ENCODE peak calls at places on chromosomes 12 and 14, in nine cellular contexts. N is psoas muscle, C is body of pancreas, R is Panc1, O is PC-3, A is suprapubic skin, K is gastrocnemius medialis, V is heart right ventricle, B is GM23338. H is an unnamed sample.

GRCh38 chr14:69619007-69619406 is 7.6 kb downstream of the SUSD6 start:
- DNase-seq in C (no peak), R (no peak), B (no peak), V (no peak), A (no peak), K (no peak), O (no peak), N (no peak), H (no peak)

GRCh38 chr12:24838531-24838950 is 110.4 kb downstream of the BCAT1 start:
- DNase-seq in R (no peak), B (no peak), N (no peak), O (no peak), C (peak; percentile 63), V (peak; percentile 10), A (no peak), K (peak; percentile 35), H (peak; percentile 74)

GRCh38 chr14:69246331-69246730 is 13.6 kb upstream of the GALNT16 start:
- DNase-seq in C (no peak), N (no peak), B (no peak), A (no peak), O (no peak), R (no peak), V (no peak), K (no peak), H (no peak)

GRCh38 chr12:92656911-92657310 is 45.9 kb upstream of the PLEKHG7 start:
- DNase-seq in N (no peak), R (no peak), C (no peak), O (no peak), A (no peak), K (no peak), V (no peak), B (no peak), H (no peak)

GRCh38 chr14:64730061-64730440 is 25.8 kb downstream of the PLEKHG3 start:
- DNase-seq in C (no peak), B (no peak), N (peak; percentile 37), R (no peak), A (no peak), V (no peak), O (no peak), K (no peak), H (no peak)

GRCh38 chr14:104132981-104133380 is 5.4 kb upstream of the KIF26A start:
- DNase-seq in A (no peak), K (no peak), O (no peak), V (no peak), B (peak; percentile 73), R (no peak), N (peak; percentile 31), C (no peak), H (no peak)

GRCh38 chr12:123270380-123271181 is 1.1 kb downstream of the CDK2AP1 start:
- DNase-seq in V (peak; percentile 21), N (peak; percentile 59), C (no peak), O (no peak), B (peak; percentile 34), R (no peak), A (no peak), K (no peak), H (no peak)

GRCh38 chr14:76948213-76948947 is 80.1 kb downstream of the IRF2BPL start:
- DNase-seq in A (no peak), O (no peak), V (no peak), B (no peak), N (no peak), C (peak; percentile 49), R (no peak), K (no peak), H (no peak)

GRCh38 chr12:12585115-12585862 is 22.6 kb upstream of the DUSP16 start:
- DNase-seq in C (no peak), O (peak; percentile 47), K (no peak), B (peak; percentile 28), V (no peak), A (no peak), R (no peak), N (no peak), H (no peak)

GRCh38 chr12:72102150-72102549 is 163.5 kb downstream of the TPH2 start:
- DNase-seq in N (no peak), V (no peak), O (no peak), A (no peak), C (no peak), K (no peak), R (no peak), B (peak; percentile 40), H (no peak)

GRCh38 chr12:65876898-65877721 is 52.8 kb downstream of the HMGA2 start:
- DNase-seq in R (no peak), O (peak; percentile 35), N (no peak), B (peak; percentile 74), C (peak; percentile 20), K (no peak), A (no peak), V (no peak), H (no peak)

GRCh38 chr12:92624236-92624635 is 78.6 kb upstream of the PLEKHG7 start:
- DNase-seq in A (no peak), C (no peak), K (no peak), R (no peak), N (no peak), B (no peak), O (peak; percentile 79), V (no peak), H (no peak)

GRCh38 chr14:65229431-65230286 is 127.3 kb upstream of the MAX start:
- DNase-seq in B (peak; percentile 71), V (peak; percentile 26), C (peak; percentile 38), A (peak; percentile 83), O (no peak), K (no peak), R (no peak), N (peak; percentile 63), H (no peak)

GRCh38 chr14:90732142-90732541 is 84.1 kb downstream of the TTC7B start:
- DNase-seq in V (no peak), K (no peak), R (no peak), A (no peak), O (no peak), B (no peak), N (no peak), C (peak; percentile 23), H (no peak)

GRCh38 chr12:78018939-78019338 is 188.2 kb downstream of the NAV3 start:
- DNase-seq in N (no peak), A (no peak), C (no peak), B (no peak), R (no peak), K (no peak), V (no peak), O (no peak), H (no peak)

GRCh38 chr14:94933411-94933964 is 163.6 kb upstream of the GSC start:
- DNase-seq in V (no peak), C (no peak), B (no peak), O (no peak), R (no peak), A (no peak), N (no peak), K (no peak), H (no peak)

GRCh38 chr12:108228746-108229145 is 99.7 kb downstream of the WSCD2 start:
- DNase-seq in V (no peak), O (no peak), C (no peak), K (no peak), R (no peak), B (no peak), A (no peak), N (no peak), H (no peak)

GRCh38 chr12:15757553-15758255 is 31.5 kb downstream of the EPS8 start:
- DNase-seq in A (no peak), R (peak; percentile 32), C (peak; percentile 21), V (no peak), O (peak; percentile 85), K (peak; percentile 20), N (no peak), B (no peak), H (no peak)

GRCh38 chr12:99618657-99619056 is 28.9 kb upstream of the GARIN6 start:
- DNase-seq in B (no peak), N (no peak), O (no peak), V (no peak), R (no peak), C (no peak), K (no peak), A (no peak), H (no peak)

GRCh38 chr12:47825239-47825639 is 5.5 kb upstream of the HDAC7 start:
- DNase-seq in R (no peak), A (no peak), K (peak; percentile 52), N (peak; percentile 80), C (peak; percentile 63), B (peak; percentile 34), V (no peak), O (peak; percentile 64), H (no peak)
- H3K27ac ChIP-seq in R (no peak overlapping the region), A (peak overlapping the region; percentile 97), K (peak overlapping the region; percentile 94), N (peak overlapping the region; percentile 47), C (peak overlapping the region; percentile 73), B (no peak overlapping the region), V (peak overlapping the region; percentile 99), O (peak overlapping the region; percentile 5), H (no peak overlapping the region)

DNA sequence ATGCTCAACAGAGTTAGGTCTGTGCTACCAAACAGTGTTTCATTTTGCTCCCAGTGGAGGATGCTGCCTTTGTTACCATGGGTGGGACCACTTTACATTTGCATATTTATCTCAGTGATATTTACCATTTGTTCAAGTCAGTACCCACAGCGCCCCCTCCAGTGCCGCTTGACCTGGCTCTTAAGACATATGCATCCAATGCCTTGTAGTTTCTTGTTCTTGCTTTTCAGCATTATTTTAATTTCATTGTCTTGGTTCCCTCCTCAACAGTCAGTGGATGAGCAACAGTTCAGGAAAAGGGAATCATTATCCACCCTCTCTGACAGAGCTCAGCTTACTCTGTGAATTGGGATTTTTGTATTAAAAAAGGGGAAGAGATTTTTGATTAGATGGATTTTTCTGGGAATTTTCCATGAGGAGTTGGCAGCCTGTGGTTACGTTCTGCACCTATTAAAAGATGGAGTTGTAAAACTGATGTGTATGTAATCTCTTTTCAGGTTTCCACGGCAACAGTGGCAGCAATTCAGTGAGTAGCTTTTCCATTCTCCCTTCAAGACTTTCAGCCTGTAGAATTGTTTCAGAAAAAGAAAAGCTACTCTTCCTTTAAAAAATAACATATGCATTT is 240.5 kb upstream of the DAAM1 start:
- DNase-seq in V (no peak), B (peak; percentile 68), A (no peak), N (no peak), R (no peak), C (no peak), O (peak; percentile 40), K (no peak), H (no peak)
- TF ChIP-seq CTCF in V (no peak), B (peak; percentile 70), A (no peak), N (no peak), R (no peak), C (no peak), O (peak; percentile 70), K (no peak), H (no peak)

DNA sequence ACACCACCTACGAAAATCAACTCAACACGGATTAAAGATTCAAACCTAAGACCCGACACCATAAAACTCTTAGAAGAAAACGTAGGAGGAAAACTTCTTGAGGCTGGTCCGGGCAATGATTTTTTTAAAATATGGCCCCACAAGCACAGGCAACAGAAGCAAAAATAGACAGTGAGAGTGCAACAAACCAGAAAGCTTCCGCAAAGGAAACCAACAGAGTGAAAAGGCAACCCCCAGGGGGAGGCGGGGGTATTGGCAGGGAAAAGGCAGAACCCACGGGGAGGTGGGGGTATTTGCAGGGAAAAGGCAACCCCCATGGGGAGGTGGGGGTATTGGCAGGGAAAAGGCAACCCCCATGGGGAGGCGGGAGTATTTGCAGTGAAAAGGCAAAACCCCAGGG is 20.5 kb upstream of the FBRSL1 start:
- DNase-seq in K (no peak), O (no peak), R (no peak), B (no peak), A (no peak), V (no peak), N (no peak), C (no peak), H (no peak)
- H3K27ac ChIP-seq in K (no peak overlapping the region), O (no peak overlapping the region), R (peak overlapping the region; percentile 5), B (no peak overlapping the region), A (no peak overlapping the region), V (no peak overlapping the region), N (no peak overlapping the region), C (no peak overlapping the region), H (no peak overlapping the region)

GRCh38 chr14:100389497-100390104 is 66.5 kb downstream of the SLC25A47 start:
- DNase-seq in C (peak; percentile 75), R (no peak), K (no peak), O (no peak), B (no peak), N (no peak), A (no peak), V (no peak), H (no peak)
- TF ChIP-seq CTCF in C (no peak), R (no peak), K (no peak), O (no peak), B (no peak), N (no peak), A (no peak), V (no peak), H (no peak)

H was measured in AG04450.